ENCODE peak calls at places on chromosomes 4 and X, in five cellular contexts. Z is thoracic aorta; P is GM23338; V is CD8-positive, alpha-beta T cell; U is body of pancreas. O is an unnamed sample.

GRCh38 chr4:18012807-18013462 is 8.6 kb downstream of the LCORL start:
- DNase-seq in Z (no peak), P (no peak), V (no peak), U (no peak), O (no peak)

GRCh38 chr4:188781655-188782054 is 642.4 kb downstream of the TRIML1 start:
- DNase-seq in Z (no peak), P (peak; percentile 70), V (no peak), U (no peak), O (no peak)

GRCh38 chrX:64321507-64321906 is 73.7 kb downstream of the MTMR8 start:
- DNase-seq in Z (no peak), P (no peak), V (no peak), U (no peak), O (no peak)

GRCh38 chr4:139297001-139297410 is 4.3 kb upstream of the NAA15 start:
- DNase-seq in Z (no peak), P (no peak), V (no peak), U (no peak), O (no peak)

GRCh38 chr4:16759781-16760459 is 138.5 kb downstream of the LDB2 start:
- DNase-seq in Z (no peak), P (no peak), V (no peak), U (no peak), O (no peak)

GRCh38 chr4:89906316-89906715 is 11.7 kb downstream of the MMRN1 start:
- DNase-seq in Z (no peak), P (no peak), V (no peak), U (no peak), O (no peak)

GRCh38 chrX:30654989-30655607 is 1.9 kb downstream of the GK start:
- DNase-seq in Z (no peak), P (no peak), V (no peak), U (no peak), O (no peak)

GRCh38 chr4:165464338-165464737 is 85.5 kb downstream of the CPE start:
- DNase-seq in Z (no peak), P (no peak), V (no peak), U (no peak), O (no peak)

GRCh38 chr4:139665690-139666529 is at the start of gene MGST2:
- DNase-seq in Z (no peak), P (peak; percentile 75), V (peak; percentile 58), U (peak; percentile 85), O (peak; percentile 80)

GRCh38 chrX:47540754-47541538 is 20.1 kb upstream of the ARAF start:
- DNase-seq in Z (peak; percentile 19), P (peak; percentile 87), V (no peak), U (peak; percentile 87), O (peak; percentile 39)
- TF ChIP-seq CTCF in Z (peak; percentile 49), P (peak; percentile 64), V (no peak), U (peak; percentile 37), O (peak; percentile 53)

GRCh38 chrX:12974797-12975669 is at the start of gene TMSB4X:
- DNase-seq in Z (peak; percentile 31), P (peak; percentile 82), V (peak; percentile 90), U (peak; percentile 90), O (peak; percentile 83)
- H3K27me3 ChIP-seq in Z (no peaks in the 10 kb centered on the region), P (no peaks in the 10 kb centered on the region), V (no peaks in the 10 kb centered on the region), U (no peaks in the 10 kb centered on the region), O (no peaks in the 10 kb centered on the region)

GRCh38 chrX:2678583-2678982 is 12.5 kb upstream of the CD99 start:
- DNase-seq in Z (no peak), P (no peak), V (no peak), U (no peak), O (no peak)
- TF ChIP-seq CTCF in Z (no peak), P (no peak), V (no peak), U (no peak), O (no peak)

DNA sequence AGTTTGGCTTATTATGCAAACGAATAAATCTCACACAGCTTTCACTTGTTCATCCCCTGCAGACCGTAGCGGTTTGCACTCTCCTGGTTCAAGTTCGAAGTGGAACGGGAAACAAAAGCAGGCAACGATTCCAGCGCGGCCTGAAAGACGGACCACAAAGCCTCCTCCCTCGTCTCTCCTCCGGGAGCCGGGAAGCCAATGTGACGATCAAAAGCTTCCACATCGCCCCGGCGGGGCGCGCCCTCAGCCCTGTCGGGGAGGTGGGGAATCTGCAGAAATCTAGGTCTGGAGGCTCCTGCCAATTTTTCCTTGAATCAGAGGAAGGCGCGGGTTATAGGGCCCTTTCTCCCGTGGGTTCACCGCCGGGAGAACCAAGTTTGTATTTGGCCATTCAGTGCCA is 16.9 kb upstream of the ZIC3 start:
- DNase-seq in Z (no peak), P (peak; percentile 40), V (no peak), U (no peak), O (no peak)
- H3K27me3 ChIP-seq in Z (no peaks in the 10 kb centered on the region), P (peaks cover 61% of the 10 kb centered on the region), V (no peaks in the 10 kb centered on the region), U (no peaks in the 10 kb centered on the region), O (peaks cover 96% of the 10 kb centered on the region)

DNA sequence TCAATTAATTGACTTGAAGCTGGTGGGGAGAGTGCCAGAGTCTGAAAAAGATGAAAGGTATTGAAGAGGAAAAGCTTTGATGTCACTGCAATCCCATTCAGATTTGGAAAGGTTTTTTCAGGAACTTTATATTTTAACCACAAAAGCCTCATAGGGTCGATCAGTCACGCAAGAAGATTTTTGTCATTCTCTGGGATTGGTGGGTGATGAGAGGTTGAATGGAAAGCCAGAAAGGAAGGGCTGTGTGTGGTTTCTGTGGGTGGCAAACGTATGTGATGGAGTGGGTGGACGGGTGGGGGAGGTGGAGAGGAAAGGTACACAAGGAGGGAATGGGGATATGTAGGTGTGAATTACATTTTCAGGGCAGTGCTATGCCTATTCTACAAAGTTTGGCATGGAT is 173.8 kb upstream of the SCML1 start:
- DNase-seq in Z (no peak), P (no peak), V (no peak), U (no peak), O (no peak)
- TF ChIP-seq CTCF in Z (no peak), P (no peak), V (no peak), U (no peak), O (no peak)

DNA sequence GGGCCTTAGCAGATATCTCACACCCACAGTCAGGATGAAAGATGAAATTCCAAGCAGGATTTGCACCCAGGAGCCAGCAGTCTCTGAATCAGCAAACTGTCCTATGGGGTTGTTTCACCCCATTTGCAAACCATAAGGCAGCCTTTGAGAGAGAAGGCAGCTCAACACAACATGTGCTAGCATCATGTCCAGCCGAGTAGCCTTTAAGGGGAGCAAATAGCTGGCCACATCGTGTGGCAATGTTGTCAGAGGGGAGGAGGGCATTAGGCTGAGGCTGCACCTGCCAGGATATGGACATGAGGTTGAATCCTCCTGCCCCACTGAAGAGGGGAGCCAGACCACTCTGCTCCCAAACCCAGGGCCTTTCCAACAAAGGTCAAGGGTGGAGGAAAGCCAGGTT is 20.6 kb upstream of the PJA1 start:
- DNase-seq in Z (no peak), P (no peak), V (peak; percentile 5), U (no peak), O (no peak)
- H3K27me3 ChIP-seq in Z (no peaks in the 10 kb centered on the region), P (no peaks in the 10 kb centered on the region), V (no peaks in the 10 kb centered on the region), U (no peaks in the 10 kb centered on the region), O (no peaks in the 10 kb centered on the region)

DNA sequence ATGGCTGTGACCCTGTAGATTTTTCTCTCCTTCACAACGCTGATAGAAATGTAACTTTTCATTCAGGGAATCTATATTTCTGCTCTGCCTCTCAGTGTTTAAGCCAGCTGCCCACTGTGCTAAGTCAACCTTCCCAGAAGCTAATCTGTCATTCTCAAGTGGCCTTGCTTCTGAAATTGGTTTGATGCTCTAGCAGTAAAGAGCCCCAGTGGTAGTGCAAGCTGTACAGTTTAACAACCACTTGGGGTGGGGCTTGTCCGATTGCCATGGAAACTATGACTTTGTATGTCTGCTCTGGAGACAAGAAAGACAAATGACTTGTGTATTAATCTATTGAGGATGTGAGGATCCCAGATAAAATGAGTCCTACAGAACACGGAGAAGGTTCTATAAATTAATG is 620.9 kb upstream of the GALNT7 start:
- DNase-seq in Z (no peak), P (no peak), V (no peak), U (no peak), O (no peak)
- TF ChIP-seq CTCF in Z (no peak), P (no peak), V (no peak), U (no peak), O (no peak)

GRCh38 chr4:8088966-8089491 is 69.6 kb downstream of the ABLIM2 start:
- DNase-seq in Z (no peak), P (no peak), V (no peak), U (no peak), O (no peak)
- H3K27me3 ChIP-seq in Z (no peaks in the 10 kb centered on the region), P (no peaks in the 10 kb centered on the region), V (no peaks in the 10 kb centered on the region), U (no peaks in the 10 kb centered on the region), O (no peaks in the 10 kb centered on the region)

O was measured in heart right ventricle.